ENCODE peak calls at places on chromosome 18, in six cellular contexts. R is AG08396, F is ovary, L is HTR-8/SVneo, E is type B pancreatic cell, G is NCI-H526 treated with DMSO at 0.1 percent for 48 hours. T is an unnamed sample.

GRCh38 chr18:58362027-58362575 is 266.8 kb downstream of the ALPK2 start:
- DNase-seq in R (peak; percentile 79), F (no peak), L (peak; percentile 25), E (no peak), G (no peak), T (no peak)

GRCh38 chr18:35334821-35335220 is 9.4 kb downstream of the ZNF24 start:
- DNase-seq in E (no peak), F (no peak), R (no peak), L (no peak), G (no peak), T (no peak)

GRCh38 chr18:519019-519879 is 18.7 kb upstream of the COLEC12 start:
- DNase-seq in R (peak; percentile 20), G (no peak), F (peak; percentile 52), L (no peak), E (no peak), T (no peak)

GRCh38 chr18:48554610-48555400 is 16.0 kb downstream of the CTIF start:
- DNase-seq in L (no peak), E (no peak), F (no peak), G (no peak), R (no peak), T (no peak)

GRCh38 chr18:59656488-59656887 is 40.7 kb downstream of the CCBE1 start:
- DNase-seq in F (no peak), E (no peak), L (no peak), G (no peak), R (no peak), T (no peak)

GRCh38 chr18:48217306-48218250 is 191.6 kb downstream of the ZBTB7C start:
- DNase-seq in E (no peak), L (no peak), R (no peak), G (no peak), F (no peak), T (no peak)

GRCh38 chr18:43780782-43781340 is 503.6 kb upstream of the SYT4 start:
- DNase-seq in L (peak; percentile 17), G (no peak), F (no peak), E (no peak), R (peak; percentile 11), T (no peak)

GRCh38 chr18:31741096-31741735 is 19.5 kb downstream of the SLC25A52 start:
- DNase-seq in L (no peak), G (peak; percentile 49), R (no peak), E (no peak), F (no peak), T (peak; percentile 55)

GRCh38 chr18:31206064-31206463 is 43.4 kb upstream of the DSC1 start:
- DNase-seq in L (no peak), E (no peak), G (no peak), F (no peak), R (no peak), T (peak; percentile 17)

GRCh38 chr18:31211047-31211446 is 48.4 kb upstream of the DSC1 start:
- DNase-seq in G (no peak), F (no peak), L (no peak), E (no peak), R (no peak), T (no peak)

GRCh38 chr18:9734189-9734588 is 26.1 kb downstream of the RAB31 start:
- DNase-seq in R (no peak), E (peak; percentile 53), G (no peak), L (no peak), F (no peak), T (peak; percentile 55)

GRCh38 chr18:40485318-40485717 is 1469.7 kb upstream of the PIK3C3 start:
- DNase-seq in L (no peak), F (no peak), R (no peak), G (no peak), E (no peak), T (no peak)

GRCh38 chr18:12295389-12296086 is 12.5 kb upstream of the TUBB6 start:
- DNase-seq in G (no peak), E (no peak), R (no peak), F (no peak), L (peak; percentile 31), T (no peak)

GRCh38 chr18:40283560-40283959 is 1671.5 kb upstream of the PIK3C3 start:
- DNase-seq in G (no peak), E (no peak), F (no peak), R (no peak), L (no peak), T (no peak)

T was measured in HT-29.